ENCODE peak calls at places on chromosomes 5 and 9, in five cellular contexts. B is heart right ventricle, O is psoas muscle, L is heart left ventricle, U is H9. Y is an unnamed sample.

GRCh38 chr5:5622806-5623205 is 200.3 kb downstream of the ICE1 start:
- DNase-seq in B (no peak), O (no peak), L (no peak), U (no peak), Y (no peak)

GRCh38 chr9:36488322-36488838 is 84.3 kb upstream of the MELK start:
- DNase-seq in B (no peak), O (no peak), L (no peak), U (no peak), Y (no peak)

GRCh38 chr9:98144631-98145030 is 25.6 kb upstream of the TRIM14 start:
- DNase-seq in B (no peak), O (no peak), L (no peak), U (no peak), Y (no peak)

GRCh38 chr5:50836356-50836755 is 169.9 kb downstream of the PARP8 start:
- DNase-seq in B (no peak), O (no peak), L (no peak), U (no peak), Y (no peak)

GRCh38 chr9:36970007-36970888 is 63.8 kb downstream of the PAX5 start:
- DNase-seq in B (no peak), O (no peak), L (no peak), U (no peak), Y (no peak)

GRCh38 chr5:34606101-34606500 is 50.0 kb upstream of the RAI14 start:
- DNase-seq in B (no peak), O (no peak), L (no peak), U (no peak), Y (no peak)

GRCh38 chr5:41510176-41510831 is at the start of gene PLCXD3:
- DNase-seq in B (peak; percentile 45), O (peak; percentile 12), L (peak; percentile 56), U (peak; percentile 43), Y (peak; percentile 28)

GRCh38 chr9:88751781-88752180 is 216.8 kb downstream of the NXNL2 start:
- DNase-seq in B (no peak), O (no peak), L (no peak), U (no peak), Y (no peak)

GRCh38 chr9:136251264-136252115 is 5.9 kb upstream of the QSOX2 start:
- DNase-seq in B (no peak), O (no peak), L (no peak), U (no peak), Y (no peak)
- H3K27me3 ChIP-seq in B (no peaks in the 10 kb centered on the region), O (peaks cover 30% of the 10 kb centered on the region), L (no peaks in the 10 kb centered on the region), U (no peaks in the 10 kb centered on the region), Y (no peaks in the 10 kb centered on the region)

GRCh38 chr5:141094481-141095262 is at the start of gene PCDHB2:
- DNase-seq in B (peak; percentile 30), O (peak; percentile 39), L (no peak), U (peak; percentile 86), Y (no peak)
- H3K9me3 ChIP-seq in B (peaks cover 7% of the 10 kb centered on the region), O (peaks cover 17% of the 10 kb centered on the region), L (no peaks in the 10 kb centered on the region), U (peaks cover 7% of the 10 kb centered on the region), Y (peaks cover 8% of the 10 kb centered on the region)

GRCh38 chr9:133913571-133914369 is 78.4 kb downstream of the VAV2 start:
- DNase-seq in B (no peak), O (no peak), L (no peak), U (no peak), Y (no peak)
- H3K4me1 ChIP-seq in B (peaks cover 15% of the 10 kb centered on the region), O (no peaks in the 10 kb centered on the region), L (peaks cover 19% of the 10 kb centered on the region), U (peaks cover 5% of the 10 kb centered on the region), Y (no peaks in the 10 kb centered on the region)

GRCh38 chr5:14242871-14243383 is 99.8 kb downstream of the TRIO start:
- DNase-seq in B (no peak), O (no peak), L (no peak), U (no peak), Y (no peak)

GRCh38 chr5:14243768-14244167 is 100.6 kb downstream of the TRIO start:
- DNase-seq in B (no peak), O (no peak), L (no peak), U (no peak), Y (no peak)

GRCh38 chr5:14245526-14245925 is 102.4 kb downstream of the TRIO start:
- DNase-seq in B (no peak), O (no peak), L (no peak), U (no peak), Y (no peak)

GRCh38 chr5:14246350-14247053 is 103.4 kb downstream of the TRIO start:
- DNase-seq in B (no peak), O (no peak), L (no peak), U (no peak), Y (no peak)

GRCh38 chr5:14244721-14245518 is 101.8 kb downstream of the TRIO start:
- DNase-seq in B (no peak), O (no peak), L (no peak), U (no peak), Y (no peak)
- H3K27me3 ChIP-seq in B (no peaks in the 10 kb centered on the region), O (no peaks in the 10 kb centered on the region), L (no peaks in the 10 kb centered on the region), U (no peaks in the 10 kb centered on the region), Y (no peaks in the 10 kb centered on the region)

DNA sequence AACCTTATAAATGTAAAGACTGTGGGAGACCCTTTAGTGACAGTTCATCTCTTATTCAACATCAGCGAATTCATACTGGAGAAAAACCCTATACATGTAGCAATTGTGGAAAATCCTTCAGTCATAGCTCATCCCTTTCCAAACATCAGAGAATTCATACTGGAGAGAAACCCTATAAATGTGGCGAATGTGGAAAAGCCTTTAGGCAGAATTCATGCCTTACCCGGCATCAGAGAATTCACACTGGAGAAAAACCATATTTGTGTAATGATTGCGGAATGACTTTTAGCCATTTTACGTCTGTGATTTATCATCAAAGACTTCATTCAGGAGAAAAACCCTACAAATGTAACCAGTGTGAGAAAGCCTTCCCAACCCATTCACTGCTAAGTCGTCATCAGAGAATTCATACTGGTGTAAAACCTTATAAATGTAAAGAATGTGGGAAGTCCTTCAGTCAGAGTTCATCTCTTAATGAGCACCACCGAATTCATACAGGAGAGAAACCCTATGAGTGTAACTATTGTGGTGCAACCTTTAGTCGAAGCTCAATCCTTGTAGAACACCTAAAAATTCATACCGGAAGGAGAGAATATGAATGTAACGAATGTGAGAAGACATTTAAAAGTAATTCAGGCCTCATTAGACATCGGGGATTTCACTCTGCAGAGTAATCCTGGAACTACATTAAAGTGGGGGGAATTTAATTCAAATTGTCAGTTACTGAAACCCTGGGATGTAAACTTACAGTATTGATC is 17.7 kb downstream of the ZNF483 start:
- DNase-seq in B (no peak), O (no peak), L (no peak), U (no peak), Y (no peak)
- H3K9me3 ChIP-seq in B (peaks cover 93% of the 10 kb centered on the region), O (peaks cover 87% of the 10 kb centered on the region), L (peaks cover 55% of the 10 kb centered on the region), U (peaks cover 81% of the 10 kb centered on the region), Y (peaks cover 14% of the 10 kb centered on the region)

GRCh38 chr9:137665697-137666504 is 47.1 kb downstream of the EHMT1 start:
- DNase-seq in B (no peak), O (no peak), L (no peak), U (peak; percentile 81), Y (no peak)
- H3K4me1 ChIP-seq in B (peaks cover 38% of the 10 kb centered on the region), O (peaks cover 10% of the 10 kb centered on the region), L (peaks cover 19% of the 10 kb centered on the region), U (peaks cover 24% of the 10 kb centered on the region), Y (peaks cover 13% of the 10 kb centered on the region)

GRCh38 chr9:124771021-124771866 is at the start of gene NR6A1:
- DNase-seq in B (peak; percentile 96), O (peak; percentile 97), L (peak; percentile 96), U (peak; percentile 96), Y (peak; percentile 96)

GRCh38 chr9:124768778-124769350 is 2.2 kb downstream of the NR6A1 start:
- DNase-seq in B (no peak), O (no peak), L (no peak), U (no peak), Y (no peak)

GRCh38 chr9:124770359-124771020 is 621 bp downstream of the NR6A1 start:
- DNase-seq in B (no peak), O (peak; percentile 32), L (peak; percentile 45), U (no peak), Y (no peak)

GRCh38 chr9:124768275-124768674 is 2.8 kb downstream of the NR6A1 start:
- DNase-seq in B (no peak), O (no peak), L (no peak), U (no peak), Y (no peak)

DNA sequence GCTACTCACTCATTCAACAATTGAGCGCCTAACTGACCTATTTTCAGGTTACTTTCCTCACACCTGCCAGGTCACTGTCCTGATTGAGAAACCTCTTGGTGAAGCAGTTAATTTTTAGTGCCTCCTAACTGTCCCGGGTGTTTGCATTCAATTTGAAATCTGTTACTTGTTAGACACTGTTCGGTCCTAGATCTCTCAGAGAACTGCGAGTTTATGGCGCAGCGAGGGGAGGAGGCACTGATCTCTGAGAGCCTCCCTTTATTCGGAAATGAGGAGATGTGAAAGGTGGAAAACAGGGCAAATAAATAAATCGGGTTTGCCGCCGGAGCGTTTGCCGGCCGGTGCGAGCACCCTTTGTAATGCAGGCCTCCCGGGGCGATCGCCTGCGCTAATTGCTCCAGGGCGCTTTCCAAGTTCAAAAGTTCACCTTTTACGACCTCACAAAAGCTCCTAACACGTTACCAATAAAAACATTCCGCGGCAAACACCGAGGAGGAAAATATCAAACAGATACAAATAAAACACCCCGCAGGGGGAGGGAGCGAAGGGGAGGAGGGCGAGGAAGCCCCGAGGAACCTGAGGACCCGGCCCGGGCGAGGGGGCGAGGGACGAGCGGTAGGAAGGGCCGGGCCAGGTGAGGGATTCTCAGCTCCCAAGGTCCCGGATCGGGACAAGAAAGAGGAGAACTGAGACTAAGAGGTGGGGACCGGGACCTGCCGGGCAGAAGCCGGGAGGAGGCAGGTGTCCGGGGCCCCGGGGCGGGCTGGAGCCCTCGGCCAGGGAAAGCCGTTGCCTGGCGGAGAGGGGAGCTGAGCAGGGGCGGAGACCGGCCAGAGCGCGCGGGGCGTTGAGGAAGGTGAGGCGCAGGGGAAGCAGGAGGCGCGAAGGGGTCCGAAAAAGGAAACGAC is 1.4 kb downstream of the NR6A1 start:
- DNase-seq in B (no peak), O (no peak), L (peak; percentile 31), U (peak; percentile 65), Y (no peak)
- H3K27me3 ChIP-seq in B (peaks cover 57% of the 10 kb centered on the region), O (peaks cover 10% of the 10 kb centered on the region), L (peaks cover 10% of the 10 kb centered on the region), U (no peaks in the 10 kb centered on the region), Y (no peaks in the 10 kb centered on the region)

GRCh38 chr5:141373673-141374317 is at the start of gene PCDHGA6:
- DNase-seq in B (no peak), O (no peak), L (no peak), U (no peak), Y (no peak)
- H3K9me3 ChIP-seq in B (peaks cover 22% of the 10 kb centered on the region), O (peaks cover 16% of the 10 kb centered on the region), L (peaks cover 11% of the 10 kb centered on the region), U (peaks cover 34% of the 10 kb centered on the region), Y (peaks cover 62% of the 10 kb centered on the region)

GRCh38 chr9:134455951-134456739 is 129.9 kb downstream of the RXRA start:
- DNase-seq in B (peak; percentile 91), O (peak; percentile 85), L (peak; percentile 90), U (no peak), Y (peak; percentile 82)

GRCh38 chr9:134458111-134458845 is 132.0 kb downstream of the RXRA start:
- DNase-seq in B (peak; percentile 36), O (no peak), L (peak; percentile 62), U (no peak), Y (no peak)

GRCh38 chr9:134459164-134459563 is 132.9 kb downstream of the RXRA start:
- DNase-seq in B (no peak), O (no peak), L (peak; percentile 37), U (no peak), Y (no peak)

GRCh38 chr9:134456740-134457315 is 130.6 kb downstream of the RXRA start:
- DNase-seq in B (no peak), O (no peak), L (peak; percentile 32), U (no peak), Y (no peak)

GRCh38 chr9:134457321-134457923 is 131.2 kb downstream of the RXRA start:
- DNase-seq in B (no peak), O (no peak), L (peak; percentile 16), U (no peak), Y (no peak)
- H3K4me1 ChIP-seq in B (peaks cover 33% of the 10 kb centered on the region), O (peaks cover 16% of the 10 kb centered on the region), L (peaks cover 28% of the 10 kb centered on the region), U (no peaks in the 10 kb centered on the region), Y (peaks cover 13% of the 10 kb centered on the region)